ENCODE peak calls at places on chromosome 22, in four cellular contexts. One of them, this sample, is unnamed.

GRCh38 chr22:24304067-24304675 is 33.5 kb downstream of the SPECC1L start:
- DNase-seq in lung: no peak
- DNase-seq in type B pancreatic cell: no peak
- DNase-seq in adrenal gland: no peak
- DNase-seq in this sample: no peak

GRCh38 chr22:22087854-22088657 is 105.5 kb upstream of the TOP3B start:
- DNase-seq in lung: no peak
- DNase-seq in adrenal gland: no peak
- DNase-seq in type B pancreatic cell: no peak
- DNase-seq in this sample: no peak

GRCh38 chr22:20156042-20156389 is 5.2 kb upstream of the CCDC188 start:
- DNase-seq in adrenal gland: no peak
- DNase-seq in lung: no peak
- DNase-seq in type B pancreatic cell: no peak
- DNase-seq in this sample: no peak

GRCh38 chr22:41500303-41500702 is 31.4 kb downstream of the ACO2 start:
- DNase-seq in adrenal gland: no peak
- DNase-seq in lung: no peak
- DNase-seq in type B pancreatic cell: no peak
- DNase-seq in this sample: no peak

GRCh38 chr22:20972014-20972797 is 5.2 kb downstream of the AIFM3 start:
- DNase-seq in type B pancreatic cell: no peak
- DNase-seq in adrenal gland: no peak
- DNase-seq in lung: no peak
- DNase-seq in this sample: no peak

GRCh38 chr22:40183029-40183581 is 5.4 kb downstream of the TNRC6B start:
- DNase-seq in adrenal gland: no peak
- DNase-seq in lung: no peak
- DNase-seq in type B pancreatic cell: no peak
- DNase-seq in this sample: no peak

GRCh38 chr22:25057013-25057881 is 104.7 kb downstream of the KIAA1671 start:
- DNase-seq in lung: peak; percentile 51
- DNase-seq in type B pancreatic cell: peak; percentile 84
- DNase-seq in adrenal gland: peak; percentile 87
- DNase-seq in this sample: no peak

GRCh38 chr22:21020802-21021429 is 6.0 kb downstream of the P2RX6 start:
- DNase-seq in type B pancreatic cell: no peak
- DNase-seq in adrenal gland: no peak
- DNase-seq in lung: no peak
- DNase-seq in this sample: no peak

GRCh38 chr22:33467067-33467466 is 408.9 kb upstream of the SYN3 start:
- DNase-seq in lung: no peak
- DNase-seq in adrenal gland: no peak
- DNase-seq in type B pancreatic cell: no peak
- DNase-seq in this sample: no peak

GRCh38 chr22:24695958-24696511 is 78.5 kb downstream of the PIWIL3 start:
- DNase-seq in lung: peak; percentile 76
- DNase-seq in type B pancreatic cell: no peak
- DNase-seq in adrenal gland: no peak
- DNase-seq in this sample: no peak

GRCh38 chr22:22882033-22882717 is 5.4 kb upstream of the IGLL5 start:
- DNase-seq in adrenal gland: peak; percentile 41
- DNase-seq in type B pancreatic cell: peak; percentile 43
- DNase-seq in lung: no peak
- DNase-seq in this sample: no peak

GRCh38 chr22:44085743-44086741 is 61.9 kb downstream of the PARVB start:
- DNase-seq in lung: peak; percentile 36
- DNase-seq in adrenal gland: peak; percentile 93
- DNase-seq in type B pancreatic cell: no peak
- DNase-seq in this sample: peak; percentile 37
- TF ChIP-seq CTCF in lung: peak; percentile 1
- TF ChIP-seq CTCF in adrenal gland: peak; percentile 61
- TF ChIP-seq CTCF in type B pancreatic cell: peak; percentile 59
- TF ChIP-seq CTCF in this sample: peak; percentile 36

GRCh38 chr22:37486224-37486845 is at the start of gene MFNG:
- DNase-seq in type B pancreatic cell: no peak
- DNase-seq in adrenal gland: peak; percentile 83
- DNase-seq in lung: peak; percentile 71
- DNase-seq in this sample: no peak
- TF ChIP-seq CTCF in type B pancreatic cell: no peak
- TF ChIP-seq CTCF in adrenal gland: no peak
- TF ChIP-seq CTCF in lung: no peak
- TF ChIP-seq CTCF in this sample: no peak

GRCh38 chr22:35766654-35767580 is 49.2 kb downstream of the APOL5 start:
- DNase-seq in lung: no peak
- DNase-seq in adrenal gland: no peak
- DNase-seq in type B pancreatic cell: no peak
- DNase-seq in this sample: no peak

GRCh38 chr22:35756722-35757121 is 39.0 kb downstream of the APOL5 start:
- DNase-seq in lung: no peak
- DNase-seq in type B pancreatic cell: no peak
- DNase-seq in adrenal gland: no peak
- DNase-seq in this sample: no peak

GRCh38 chr22:35758394-35758793 is 40.7 kb downstream of the APOL5 start:
- DNase-seq in adrenal gland: no peak
- DNase-seq in lung: no peak
- DNase-seq in type B pancreatic cell: no peak
- DNase-seq in this sample: no peak

DNA sequence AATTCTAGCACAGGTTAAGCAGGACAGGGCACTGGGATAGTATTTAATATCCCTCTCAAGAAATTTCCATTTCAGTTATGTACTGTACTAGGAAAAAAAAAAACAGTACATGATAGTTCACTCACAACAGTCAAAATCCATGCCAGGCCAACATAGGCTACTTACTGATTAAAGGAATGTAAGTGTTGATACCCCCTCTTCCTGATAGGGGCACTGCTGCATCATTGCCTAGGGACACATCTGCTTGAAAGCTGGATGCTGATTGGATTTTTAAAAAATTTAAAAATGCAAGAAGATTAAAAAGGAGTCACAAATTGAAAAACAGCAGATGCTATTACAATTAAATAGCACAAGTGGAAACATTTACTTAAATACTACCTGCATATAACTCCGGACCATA is 43.4 kb downstream of the APOL5 start:
- DNase-seq in type B pancreatic cell: no peak
- DNase-seq in adrenal gland: no peak
- DNase-seq in lung: no peak
- DNase-seq in this sample: no peak
- TF ChIP-seq CTCF in type B pancreatic cell: peak; percentile 44
- TF ChIP-seq CTCF in adrenal gland: peak; percentile 36
- TF ChIP-seq CTCF in lung: no peak
- TF ChIP-seq CTCF in this sample: peak; percentile 13

GRCh38 chr22:49604732-49605302 is 222.9 kb downstream of the BRD1 start:
- DNase-seq in adrenal gland: no peak
- DNase-seq in lung: no peak
- DNase-seq in type B pancreatic cell: no peak
- DNase-seq in this sample: no peak
- TF ChIP-seq CTCF in adrenal gland: no peak
- TF ChIP-seq CTCF in lung: no peak
- TF ChIP-seq CTCF in type B pancreatic cell: no peak
- TF ChIP-seq CTCF in this sample: no peak

DNA sequence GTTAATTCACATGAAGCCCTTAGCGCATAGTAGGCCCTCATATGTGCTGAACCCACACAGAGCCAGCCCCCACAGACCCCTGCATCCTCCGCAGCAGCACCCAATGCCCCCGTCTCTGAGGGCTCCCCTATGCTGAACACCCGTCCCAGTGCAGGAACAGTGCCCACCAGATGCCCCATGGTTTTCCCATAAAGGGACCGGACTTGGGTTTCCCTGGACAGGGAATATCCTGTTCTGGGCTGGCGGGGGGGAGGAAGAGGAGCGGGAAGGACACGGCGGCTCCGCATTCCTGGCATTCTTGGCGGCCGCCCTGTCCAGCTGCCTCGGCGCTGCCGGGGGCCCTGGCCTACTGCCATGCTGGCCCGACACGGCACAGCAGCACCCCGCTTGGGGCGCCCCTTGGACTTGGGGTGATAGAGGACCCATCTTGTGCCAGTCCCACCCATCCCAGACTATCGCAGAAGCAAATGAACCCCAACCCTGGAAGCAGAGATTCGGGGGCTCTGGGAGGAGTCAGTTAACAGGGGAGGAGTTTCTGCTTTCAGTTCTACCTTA is 23.7 kb upstream of the CBX7 start:
- DNase-seq in adrenal gland: peak; percentile 92
- DNase-seq in lung: no peak
- DNase-seq in type B pancreatic cell: no peak
- DNase-seq in this sample: no peak
- TF ChIP-seq CTCF in adrenal gland: no peak
- TF ChIP-seq CTCF in lung: no peak
- TF ChIP-seq CTCF in type B pancreatic cell: no peak
- TF ChIP-seq CTCF in this sample: no peak

GRCh38 chr22:28283025-28283654 is 364.1 kb upstream of the PITPNB start:
- DNase-seq in adrenal gland: no peak
- DNase-seq in type B pancreatic cell: no peak
- DNase-seq in lung: no peak
- DNase-seq in this sample: no peak

GRCh38 chr22:28279888-28280287 is 360.8 kb upstream of the PITPNB start:
- DNase-seq in lung: no peak
- DNase-seq in type B pancreatic cell: no peak
- DNase-seq in adrenal gland: no peak
- DNase-seq in this sample: peak; percentile 23

DNA sequence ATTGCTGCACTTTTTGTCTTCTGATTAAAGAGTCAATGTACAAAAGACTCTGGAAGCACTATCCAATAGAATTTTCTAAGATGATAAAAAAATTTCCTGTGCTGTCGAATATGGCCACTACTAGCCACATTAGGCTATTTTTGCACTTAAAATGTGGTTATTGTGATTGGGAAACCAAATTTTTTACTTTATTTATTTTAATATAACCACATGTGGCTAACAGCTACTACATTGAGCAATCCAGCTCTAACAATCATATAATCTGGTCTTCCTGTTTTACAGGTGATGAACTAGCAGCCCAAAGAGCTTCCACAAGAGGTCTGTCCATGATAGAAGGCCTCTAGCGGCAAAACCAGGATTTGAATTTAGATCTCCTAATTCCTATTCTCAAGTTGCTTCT is 363.3 kb upstream of the PITPNB start:
- DNase-seq in lung: no peak
- DNase-seq in type B pancreatic cell: no peak
- DNase-seq in adrenal gland: no peak
- DNase-seq in this sample: peak; percentile 7
- TF ChIP-seq CTCF in lung: no peak
- TF ChIP-seq CTCF in type B pancreatic cell: no peak
- TF ChIP-seq CTCF in adrenal gland: no peak
- TF ChIP-seq CTCF in this sample: no peak

DNA sequence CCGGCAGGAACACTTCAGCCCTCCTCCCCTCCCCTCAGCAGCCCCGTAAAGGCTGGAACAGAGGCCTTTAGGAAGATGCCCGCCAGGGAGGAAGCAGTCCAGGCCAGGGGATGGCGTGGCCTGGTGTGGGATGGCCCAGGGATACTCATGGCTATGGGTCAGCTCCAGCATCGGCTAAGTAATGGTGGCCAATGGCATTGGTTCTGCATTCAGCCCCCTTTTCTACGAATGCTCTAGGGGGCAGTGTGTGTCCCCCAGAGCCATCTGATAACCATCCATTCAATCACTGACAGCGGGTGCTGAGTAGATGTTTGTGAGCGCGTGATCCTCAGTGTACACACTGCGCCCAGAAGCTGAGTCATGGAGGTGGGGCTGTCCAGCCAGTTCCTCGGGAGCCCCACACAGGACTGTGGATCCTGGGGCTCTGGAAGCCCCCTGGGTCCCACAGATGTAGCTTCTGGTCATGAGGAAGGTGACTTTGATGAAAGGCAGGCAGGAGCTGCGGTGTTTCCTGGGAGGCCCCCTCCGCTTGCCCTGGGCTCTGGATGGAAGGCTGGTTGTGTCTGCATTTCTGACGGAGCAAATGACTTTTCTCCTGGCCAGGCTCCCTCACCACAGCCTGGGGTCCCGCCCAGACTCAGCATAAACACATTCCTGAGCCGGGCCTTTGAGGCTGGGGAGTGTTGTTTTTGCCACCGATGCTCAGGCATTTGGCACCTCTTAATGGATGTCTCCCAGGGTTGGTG is 46.5 kb downstream of the FBLN1 start:
- DNase-seq in lung: no peak
- DNase-seq in type B pancreatic cell: no peak
- DNase-seq in adrenal gland: no peak
- DNase-seq in this sample: peak; percentile 79
- TF ChIP-seq CTCF in lung: no peak
- TF ChIP-seq CTCF in type B pancreatic cell: peak; percentile 25
- TF ChIP-seq CTCF in adrenal gland: no peak
- TF ChIP-seq CTCF in this sample: peak; percentile 57

GRCh38 chr22:50271519-50271970 is 1.4 kb upstream of the MAPK11 start:
- DNase-seq in lung: peak; percentile 56
- DNase-seq in type B pancreatic cell: no peak
- DNase-seq in adrenal gland: peak; percentile 80
- DNase-seq in this sample: no peak
- TF ChIP-seq CTCF in lung: no peak
- TF ChIP-seq CTCF in type B pancreatic cell: peak; percentile 25
- TF ChIP-seq CTCF in adrenal gland: no peak
- TF ChIP-seq CTCF in this sample: no peak

GRCh38 chr22:46701262-46701661 is 36.8 kb downstream of the CERK start:
- DNase-seq in adrenal gland: no peak
- DNase-seq in lung: no peak
- DNase-seq in type B pancreatic cell: no peak
- DNase-seq in this sample: no peak
- TF ChIP-seq CTCF in adrenal gland: no peak
- TF ChIP-seq CTCF in lung: no peak
- TF ChIP-seq CTCF in type B pancreatic cell: no peak
- TF ChIP-seq CTCF in this sample: no peak

GRCh38 chr22:44567846-44568493 is 69.9 kb upstream of the RTL6 start:
- DNase-seq in adrenal gland: peak; percentile 73
- DNase-seq in type B pancreatic cell: peak; percentile 36
- DNase-seq in lung: no peak
- DNase-seq in this sample: no peak
- TF ChIP-seq CTCF in adrenal gland: peak; percentile 41
- TF ChIP-seq CTCF in type B pancreatic cell: peak; percentile 65
- TF ChIP-seq CTCF in lung: peak; percentile 24
- TF ChIP-seq CTCF in this sample: peak; percentile 57